ENCODE peak calls at places on chromosomes 4 and X, in seven cellular contexts. One of them, this sample, is unnamed.

GRCh38 chr4:153432971-153433752 is 33.0 kb upstream of the TMEM131L start:
- DNase-seq in neural progenitor cell: peak
- DNase-seq in epithelial cell of proximal tubule: peak
- DNase-seq in T-helper 9 cell: peak
- DNase-seq in mucosa of descending colon: peak
- DNase-seq in A549: peak
- DNase-seq in mammary epithelial cell: peak
- DNase-seq in this sample: peak

GRCh38 chr4:39732728-39733127 is 34.8 kb downstream of the UBE2K start:
- DNase-seq in mucosa of descending colon: no peak
- DNase-seq in neural progenitor cell: no peak
- DNase-seq in T-helper 9 cell: no peak
- DNase-seq in mammary epithelial cell: peak
- DNase-seq in A549: peak
- DNase-seq in epithelial cell of proximal tubule: no peak
- DNase-seq in this sample: no peak

GRCh38 chr4:3644849-3645627 is 112.8 kb upstream of the LRPAP1 start:
- DNase-seq in A549: peak
- DNase-seq in epithelial cell of proximal tubule: no peak
- DNase-seq in mammary epithelial cell: no peak
- DNase-seq in mucosa of descending colon: no peak
- DNase-seq in T-helper 9 cell: no peak
- DNase-seq in neural progenitor cell: no peak
- DNase-seq in this sample: no peak

GRCh38 chrX:1500701-1501624 is 36.0 kb downstream of the P2RY8 start:
- DNase-seq in neural progenitor cell: no peak
- DNase-seq in A549: no peak
- DNase-seq in T-helper 9 cell: no peak
- DNase-seq in epithelial cell of proximal tubule: no peak
- DNase-seq in mammary epithelial cell: no peak
- DNase-seq in mucosa of descending colon: no peak
- DNase-seq in this sample: no peak

GRCh38 chr4:3371581-3372001 is 70.2 kb upstream of the HGFAC start:
- DNase-seq in A549: no peak
- DNase-seq in mucosa of descending colon: no peak
- DNase-seq in neural progenitor cell: peak
- DNase-seq in epithelial cell of proximal tubule: no peak
- DNase-seq in T-helper 9 cell: no peak
- DNase-seq in mammary epithelial cell: no peak
- DNase-seq in this sample: no peak

GRCh38 chr4:80918004-80918403 is 112.5 kb upstream of the BMP3 start:
- DNase-seq in A549: no peak
- DNase-seq in mucosa of descending colon: no peak
- DNase-seq in mammary epithelial cell: peak
- DNase-seq in epithelial cell of proximal tubule: no peak
- DNase-seq in neural progenitor cell: no peak
- DNase-seq in T-helper 9 cell: no peak
- DNase-seq in this sample: no peak

GRCh38 chrX:34585561-34585960 is 71.5 kb downstream of the TMEM47 start:
- DNase-seq in T-helper 9 cell: no peak
- DNase-seq in epithelial cell of proximal tubule: no peak
- DNase-seq in neural progenitor cell: no peak
- DNase-seq in mammary epithelial cell: no peak
- DNase-seq in mucosa of descending colon: no peak
- DNase-seq in A549: no peak
- DNase-seq in this sample: no peak

GRCh38 chrX:95539041-95539440 is 1145.6 kb upstream of the DIAPH2 start:
- DNase-seq in mucosa of descending colon: no peak
- DNase-seq in neural progenitor cell: peak
- DNase-seq in A549: no peak
- DNase-seq in epithelial cell of proximal tubule: no peak
- DNase-seq in mammary epithelial cell: no peak
- DNase-seq in T-helper 9 cell: no peak
- DNase-seq in this sample: no peak

GRCh38 chrX:109485470-109486340 is 3.8 kb upstream of the GUCY2F start:
- DNase-seq in T-helper 9 cell: peak
- DNase-seq in epithelial cell of proximal tubule: no peak
- DNase-seq in A549: peak
- DNase-seq in mucosa of descending colon: peak
- DNase-seq in neural progenitor cell: peak
- DNase-seq in mammary epithelial cell: peak
- DNase-seq in this sample: peak

GRCh38 chrX:140346711-140347110 is 158.2 kb downstream of the SOX3 start:
- DNase-seq in neural progenitor cell: no peak
- DNase-seq in A549: no peak
- DNase-seq in epithelial cell of proximal tubule: peak
- DNase-seq in mammary epithelial cell: no peak
- DNase-seq in T-helper 9 cell: no peak
- DNase-seq in mucosa of descending colon: no peak
- DNase-seq in this sample: no peak

GRCh38 chr4:10099521-10100325 is 16.9 kb downstream of the WDR1 start:
- DNase-seq in mucosa of descending colon: no peak
- DNase-seq in T-helper 9 cell: peak
- DNase-seq in epithelial cell of proximal tubule: no peak
- DNase-seq in mammary epithelial cell: no peak
- DNase-seq in neural progenitor cell: peak
- DNase-seq in A549: no peak
- DNase-seq in this sample: no peak

GRCh38 chr4:86307432-86307831 is 52.4 kb downstream of the MAPK10 start:
- DNase-seq in neural progenitor cell: no peak
- DNase-seq in mammary epithelial cell: no peak
- DNase-seq in mucosa of descending colon: no peak
- DNase-seq in epithelial cell of proximal tubule: no peak
- DNase-seq in A549: no peak
- DNase-seq in T-helper 9 cell: no peak
- DNase-seq in this sample: no peak

GRCh38 chr4:124178449-124179021 is 534.0 kb downstream of the ANKRD50 start:
- DNase-seq in T-helper 9 cell: no peak
- DNase-seq in mucosa of descending colon: no peak
- DNase-seq in neural progenitor cell: no peak
- DNase-seq in A549: no peak
- DNase-seq in epithelial cell of proximal tubule: no peak
- DNase-seq in mammary epithelial cell: peak
- DNase-seq in this sample: no peak

GRCh38 chrX:386768-387575 is at the start of gene PPP2R3B:
- DNase-seq in T-helper 9 cell: peak
- DNase-seq in mammary epithelial cell: peak
- DNase-seq in epithelial cell of proximal tubule: peak
- DNase-seq in neural progenitor cell: peak
- DNase-seq in A549: peak
- DNase-seq in mucosa of descending colon: peak
- DNase-seq in this sample: peak

GRCh38 chrX:107716816-107717700 is 58.5 kb downstream of the TSC22D3 start:
- DNase-seq in mucosa of descending colon: peak
- DNase-seq in epithelial cell of proximal tubule: no peak
- DNase-seq in A549: peak
- DNase-seq in neural progenitor cell: peak
- DNase-seq in T-helper 9 cell: peak
- DNase-seq in mammary epithelial cell: peak
- DNase-seq in this sample: peak

GRCh38 chrX:96563663-96564062 is 121.0 kb upstream of the DIAPH2 start:
- DNase-seq in epithelial cell of proximal tubule: peak
- DNase-seq in neural progenitor cell: no peak
- DNase-seq in T-helper 9 cell: no peak
- DNase-seq in mucosa of descending colon: no peak
- DNase-seq in A549: peak
- DNase-seq in mammary epithelial cell: no peak
- DNase-seq in this sample: no peak

GRCh38 chr4:140719693-140720092 is 36.5 kb downstream of the TBC1D9 start:
- DNase-seq in epithelial cell of proximal tubule: no peak
- DNase-seq in mammary epithelial cell: no peak
- DNase-seq in mucosa of descending colon: no peak
- DNase-seq in neural progenitor cell: no peak
- DNase-seq in T-helper 9 cell: no peak
- DNase-seq in A549: no peak
- DNase-seq in this sample: no peak

GRCh38 chrX:63930140-63930539 is 145.1 kb upstream of the ARHGEF9 start:
- DNase-seq in neural progenitor cell: peak
- DNase-seq in T-helper 9 cell: no peak
- DNase-seq in mucosa of descending colon: no peak
- DNase-seq in mammary epithelial cell: peak
- DNase-seq in A549: peak
- DNase-seq in epithelial cell of proximal tubule: no peak
- DNase-seq in this sample: no peak

GRCh38 chrX:39431893-39432292 is 630.6 kb downstream of the MID1IP1 start:
- DNase-seq in T-helper 9 cell: no peak
- DNase-seq in epithelial cell of proximal tubule: no peak
- DNase-seq in A549: no peak
- DNase-seq in neural progenitor cell: no peak
- DNase-seq in mammary epithelial cell: no peak
- DNase-seq in mucosa of descending colon: no peak
- DNase-seq in this sample: no peak

GRCh38 chr4:88006956-88007303 is 505 bp upstream of the PKD2 start:
- DNase-seq in neural progenitor cell: no peak
- DNase-seq in epithelial cell of proximal tubule: no peak
- DNase-seq in mucosa of descending colon: peak
- DNase-seq in mammary epithelial cell: no peak
- DNase-seq in T-helper 9 cell: no peak
- DNase-seq in A549: no peak
- DNase-seq in this sample: no peak

GRCh38 chr4:155592568-155593343 is 73.9 kb upstream of the GUCY1A1 start:
- DNase-seq in mammary epithelial cell: no peak
- DNase-seq in T-helper 9 cell: no peak
- DNase-seq in epithelial cell of proximal tubule: no peak
- DNase-seq in A549: no peak
- DNase-seq in mucosa of descending colon: no peak
- DNase-seq in neural progenitor cell: no peak
- DNase-seq in this sample: no peak

GRCh38 chrX:96244955-96245354 is 439.7 kb upstream of the DIAPH2 start:
- DNase-seq in T-helper 9 cell: no peak
- DNase-seq in A549: no peak
- DNase-seq in neural progenitor cell: no peak
- DNase-seq in mucosa of descending colon: no peak
- DNase-seq in mammary epithelial cell: no peak
- DNase-seq in epithelial cell of proximal tubule: no peak
- DNase-seq in this sample: no peak

GRCh38 chr4:40552536-40552935 is 77.1 kb downstream of the RBM47 start:
- DNase-seq in mammary epithelial cell: no peak
- DNase-seq in epithelial cell of proximal tubule: no peak
- DNase-seq in T-helper 9 cell: no peak
- DNase-seq in neural progenitor cell: no peak
- DNase-seq in A549: peak
- DNase-seq in mucosa of descending colon: no peak
- DNase-seq in this sample: no peak

GRCh38 chrX:25049347-25049746 is 33.6 kb upstream of the ARX start:
- DNase-seq in epithelial cell of proximal tubule: no peak
- DNase-seq in mammary epithelial cell: peak
- DNase-seq in T-helper 9 cell: no peak
- DNase-seq in mucosa of descending colon: no peak
- DNase-seq in A549: peak
- DNase-seq in neural progenitor cell: no peak
- DNase-seq in this sample: no peak

GRCh38 chrX:151393514-151393913 is 3.5 kb upstream of the VMA21 start:
- DNase-seq in mammary epithelial cell: no peak
- DNase-seq in mucosa of descending colon: no peak
- DNase-seq in A549: no peak
- DNase-seq in epithelial cell of proximal tubule: no peak
- DNase-seq in T-helper 9 cell: peak
- DNase-seq in neural progenitor cell: peak
- DNase-seq in this sample: no peak

GRCh38 chr4:81353861-81354260 is 117.8 kb downstream of the RASGEF1B start:
- DNase-seq in neural progenitor cell: peak
- DNase-seq in A549: no peak
- DNase-seq in T-helper 9 cell: no peak
- DNase-seq in mucosa of descending colon: no peak
- DNase-seq in epithelial cell of proximal tubule: no peak
- DNase-seq in mammary epithelial cell: peak
- DNase-seq in this sample: no peak

GRCh38 chr4:144732584-144733130 is 86.7 kb downstream of the HHIP start:
- DNase-seq in mammary epithelial cell: peak
- DNase-seq in epithelial cell of proximal tubule: no peak
- DNase-seq in neural progenitor cell: no peak
- DNase-seq in mucosa of descending colon: no peak
- DNase-seq in A549: no peak
- DNase-seq in T-helper 9 cell: no peak
- DNase-seq in this sample: no peak

GRCh38 chr4:169271692-169272007 is 894 bp upstream of the SH3RF1 start:
- DNase-seq in A549: no peak
- DNase-seq in epithelial cell of proximal tubule: no peak
- DNase-seq in T-helper 9 cell: no peak
- DNase-seq in mammary epithelial cell: no peak
- DNase-seq in mucosa of descending colon: no peak
- DNase-seq in neural progenitor cell: no peak
- DNase-seq in this sample: no peak

This sample was measured in ureter.